ENCODE peak calls at places on chromosomes 3 and 15, in ten cellular contexts. O is spleen; D is CD8-positive, alpha-beta T cell; E is GM23338; P is osteoblast; I is A549; S is thoracic aorta; L is dorsolateral prefrontal cortex; N is transverse colon; F is endothelial cell of umbilical vein. Y is an unnamed sample.

GRCh38 chr3:68151359-68151758 is 496.9 kb upstream of the SUCLG2 start:
- DNase-seq in N (no peak), E (no peak), L (no peak), S (no peak), I (no peak), D (no peak), P (no peak), O (no peak), F (no peak), Y (no peak)

GRCh38 chr15:89999676-90000174 is 1.4 kb upstream of the ZNF710 start:
- DNase-seq in S (no peak), D (no peak), O (no peak), P (peak), E (peak), F (no peak), I (no peak), N (peak), L (no peak), Y (peak)

GRCh38 chr3:13073042-13073906 is at the start of gene IQSEC1:
- DNase-seq in D (peak), S (no peak), O (peak), F (no peak), P (peak), E (peak), L (peak), I (no peak), N (peak), Y (peak)

GRCh38 chr15:65374831-65375401 is 2.9 kb downstream of the IGDCC3 start:
- DNase-seq in F (no peak), E (no peak), P (peak), S (no peak), L (no peak), I (no peak), O (peak), N (no peak), D (no peak), Y (no peak)

GRCh38 chr3:87468938-87469337 is 192.6 kb upstream of the POU1F1 start:
- DNase-seq in F (no peak), O (no peak), S (no peak), P (peak), L (no peak), E (no peak), N (no peak), I (peak), D (no peak), Y (no peak)

GRCh38 chr3:23324745-23325144 is 121.6 kb downstream of the UBE2E2 start:
- DNase-seq in O (no peak), L (no peak), P (no peak), N (no peak), S (no peak), F (peak), D (no peak), I (no peak), E (no peak), Y (no peak)

GRCh38 chr3:168165390-168166269 is 69.9 kb upstream of the GOLIM4 start:
- DNase-seq in I (peak), F (peak), S (no peak), E (peak), D (peak), P (peak), O (no peak), N (peak), L (peak), Y (peak)

GRCh38 chr3:64224826-64225606 is at the start of gene PRICKLE2:
- DNase-seq in L (peak), E (peak), F (peak), N (peak), S (peak), D (no peak), O (peak), P (peak), I (peak), Y (peak)

GRCh38 chr15:62644874-62645755 is 397.4 kb upstream of the TPM1 start:
- DNase-seq in S (no peak), D (no peak), I (no peak), P (peak), L (no peak), E (no peak), F (no peak), O (no peak), N (no peak), Y (no peak)

GRCh38 chr3:10354373-10355015 is 33.6 kb upstream of the SEC13 start:
- DNase-seq in S (no peak), N (no peak), O (peak), P (peak), F (no peak), L (no peak), I (no peak), D (no peak), E (no peak), Y (no peak)

GRCh38 chr3:139557041-139557440 is 17.5 kb upstream of the RBP1 start:
- DNase-seq in O (no peak), S (no peak), I (no peak), P (no peak), E (no peak), D (no peak), N (no peak), L (no peak), F (no peak), Y (no peak)
- H3K27ac ChIP-seq in O (no peak), S (no peak), I (no peak), P (no peak), E (no peak), D (no peak), N (no peak), L (no peak), F (no peak), Y (no peak)

GRCh38 chr3:58384381-58385090 is 49.1 kb downstream of the PDHB start:
- DNase-seq in D (no peak), P (peak), I (no peak), F (no peak), O (no peak), S (no peak), L (no peak), N (no peak), E (no peak), Y (no peak)

GRCh38 chr3:58386966-58387365 is 46.7 kb downstream of the PDHB start:
- DNase-seq in D (no peak), O (no peak), N (peak), F (peak), E (peak), S (no peak), I (no peak), P (no peak), L (peak), Y (peak)

GRCh38 chr3:58387650-58388546 is 45.7 kb downstream of the PDHB start:
- DNase-seq in F (peak), N (no peak), I (no peak), P (no peak), E (no peak), D (no peak), L (no peak), S (no peak), O (no peak), Y (no peak)

GRCh38 chr3:58383476-58383875 is 50.2 kb downstream of the PDHB start:
- DNase-seq in N (no peak), O (no peak), S (no peak), D (no peak), E (no peak), L (no peak), P (no peak), I (no peak), F (no peak), Y (no peak)

DNA sequence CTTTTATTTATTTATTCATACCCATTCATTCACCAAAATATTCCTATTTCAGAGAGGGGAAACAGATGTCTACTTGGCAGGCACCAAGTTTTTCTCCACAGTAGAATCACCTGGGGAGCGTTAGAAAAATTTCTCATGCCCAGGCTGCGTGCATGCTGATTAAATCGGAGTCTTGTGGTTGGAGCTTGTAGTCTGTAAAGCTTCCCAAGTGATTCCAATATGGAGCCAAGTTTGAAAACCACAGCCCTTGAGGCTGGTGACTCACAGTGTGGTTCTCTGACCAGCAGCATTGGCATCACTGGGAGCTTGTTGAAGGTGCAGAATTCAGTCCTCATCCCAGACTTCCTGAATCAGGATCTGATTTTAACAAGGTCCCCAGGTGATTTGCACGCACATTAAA is 49.7 kb downstream of the PDHB start:
- DNase-seq in I (peak), L (peak), P (peak), S (no peak), D (no peak), O (no peak), F (no peak), N (no peak), E (no peak), Y (no peak)
- H3K27ac ChIP-seq in I (no peak), L (peak), P (peak), S (no peak), D (no peak), O (no peak), F (no peak), N (peak), E (peak), Y (peak)

DNA sequence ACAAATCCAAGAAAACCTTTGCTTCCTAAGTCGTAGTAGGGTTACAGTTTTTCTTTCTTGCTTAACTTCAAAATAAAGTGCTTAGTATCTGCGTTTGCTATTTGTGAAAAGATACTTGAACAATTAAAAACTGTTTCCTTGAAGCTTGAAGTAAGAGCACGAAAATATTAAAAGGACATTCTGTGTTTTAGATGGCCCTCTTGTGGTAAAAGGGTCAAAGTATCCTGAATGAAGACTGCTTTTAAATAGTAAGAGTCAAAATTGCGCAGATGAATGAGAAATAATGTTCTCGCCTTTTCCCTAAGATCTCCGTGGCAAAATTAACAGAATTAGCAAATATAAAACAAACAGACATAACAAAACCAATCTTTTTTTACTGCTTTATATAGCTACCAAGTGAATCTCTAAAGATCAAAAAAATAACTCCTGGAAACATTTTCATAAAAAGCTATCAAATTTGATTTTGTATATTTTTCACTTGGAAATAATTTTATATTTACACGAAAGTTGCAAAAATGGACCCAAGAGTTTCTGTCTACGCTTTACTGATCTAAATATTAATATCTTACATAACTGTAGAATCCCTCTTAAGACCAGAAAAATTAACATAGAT is 175.4 kb downstream of the MBNL1 start:
- DNase-seq in I (peak), S (no peak), L (no peak), D (no peak), F (peak), E (peak), P (peak), N (no peak), O (no peak), Y (no peak)
- H3K27ac ChIP-seq in I (no peak), S (peak), L (peak), D (no peak), F (peak), E (no peak), P (peak), N (peak), O (no peak), Y (no peak)

GRCh38 chr15:73233623-73234022 is 135.1 kb downstream of the HCN4 start:
- DNase-seq in L (no peak), O (no peak), I (no peak), N (no peak), F (no peak), S (no peak), P (no peak), D (no peak), E (no peak), Y (no peak)

GRCh38 chr15:73237910-73238309 is 130.8 kb downstream of the HCN4 start:
- DNase-seq in L (no peak), S (no peak), F (no peak), O (no peak), P (no peak), E (no peak), D (no peak), N (no peak), I (no peak), Y (no peak)

GRCh38 chr15:73231661-73232443 is 136.9 kb downstream of the HCN4 start:
- DNase-seq in L (no peak), F (no peak), O (no peak), S (no peak), I (no peak), N (no peak), D (no peak), E (peak), P (no peak), Y (no peak)

GRCh38 chr15:73228128-73228646 is 140.6 kb downstream of the HCN4 start:
- DNase-seq in I (no peak), S (no peak), P (no peak), F (no peak), O (no peak), L (no peak), E (no peak), N (no peak), D (no peak), Y (no peak)

DNA sequence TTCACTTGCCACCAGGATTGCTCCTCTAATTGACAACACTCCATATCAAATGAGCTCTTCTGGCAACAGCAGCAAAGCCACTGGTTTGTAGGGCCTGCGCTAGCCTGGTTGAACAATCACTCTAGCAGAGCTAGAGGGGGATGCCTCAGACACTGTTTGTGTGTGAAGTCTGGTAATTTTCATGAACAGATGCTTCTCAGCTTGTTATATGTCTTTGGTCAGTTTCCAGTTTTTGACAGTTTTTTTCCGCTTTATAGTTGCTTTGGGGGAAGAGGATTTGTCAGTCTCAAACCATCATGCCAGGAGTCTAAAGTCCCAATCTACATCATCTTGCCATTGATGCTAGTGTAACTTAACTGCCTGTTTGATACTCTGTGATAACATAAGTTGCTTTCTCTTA is 136.0 kb downstream of the HCN4 start:
- DNase-seq in I (no peak), F (no peak), O (no peak), D (no peak), P (no peak), S (no peak), L (no peak), N (no peak), E (no peak), Y (no peak)
- H3K27ac ChIP-seq in I (no peak), F (no peak), O (no peak), D (no peak), P (no peak), S (no peak), L (no peak), N (no peak), E (no peak), Y (no peak)

DNA sequence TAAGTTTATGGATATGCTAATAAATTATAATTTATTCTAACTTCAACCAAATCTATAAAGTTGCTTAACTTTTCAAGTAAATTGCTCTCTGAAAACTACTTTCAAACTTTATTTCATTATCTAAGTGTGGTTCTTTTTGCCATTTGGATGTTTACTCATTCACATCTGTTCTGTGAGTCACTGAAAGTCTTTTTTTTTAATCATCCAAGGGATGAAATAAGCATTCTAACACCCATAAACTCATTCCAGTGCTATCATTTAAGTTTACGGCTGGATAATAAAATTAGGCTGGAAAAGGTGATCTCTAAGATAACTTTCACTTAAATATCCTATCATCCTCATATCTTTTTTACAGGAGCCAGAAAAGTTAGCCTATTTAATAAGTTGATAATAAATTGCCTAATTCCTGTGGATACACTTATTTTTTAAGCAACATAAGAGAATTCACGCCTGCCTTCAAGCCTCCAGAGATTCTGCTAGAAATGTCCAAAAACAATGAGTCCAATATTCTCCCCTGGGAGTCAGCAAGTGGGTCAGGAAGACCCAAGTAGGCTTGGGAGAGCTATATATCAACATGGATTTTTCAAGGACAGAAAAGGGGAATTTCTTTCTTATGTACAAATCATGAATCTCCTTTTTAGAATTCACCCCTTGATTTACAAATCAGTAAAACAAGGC is 25.8 kb downstream of the SCG3 start:
- DNase-seq in N (no peak), F (no peak), P (no peak), E (no peak), I (no peak), D (no peak), O (no peak), S (no peak), L (no peak), Y (no peak)
- H3K27ac ChIP-seq in N (peak), F (no peak), P (no peak), E (no peak), I (no peak), D (no peak), O (no peak), S (no peak), L (peak), Y (no peak)

DNA sequence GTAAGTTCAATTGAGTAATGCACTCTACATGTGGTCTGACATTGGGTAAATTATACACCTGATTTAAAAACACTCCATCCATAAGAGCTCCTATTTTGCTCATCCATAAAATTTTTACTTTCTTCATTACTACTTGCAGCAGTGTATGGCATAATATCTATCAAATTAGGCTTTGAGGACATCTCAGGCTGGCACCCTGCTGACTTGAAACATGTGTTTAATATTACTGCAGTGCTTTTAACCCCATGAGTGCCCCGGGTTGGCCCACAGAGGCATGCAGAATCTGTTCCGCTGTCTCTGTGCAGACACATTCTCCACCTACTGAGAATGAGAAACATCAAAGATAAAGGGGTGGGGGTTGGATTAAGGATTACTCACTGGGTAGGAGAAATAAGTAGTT is 249.9 kb upstream of the DNAJC19 start:
- DNase-seq in S (no peak), I (no peak), O (no peak), N (no peak), L (no peak), F (no peak), P (peak), D (no peak), E (no peak), Y (no peak)
- H3K27ac ChIP-seq in S (no peak), I (no peak), O (no peak), N (no peak), L (no peak), F (no peak), P (no peak), D (no peak), E (no peak), Y (no peak)

GRCh38 chr3:126288314-126288713 is 68.9 kb downstream of the KLF15 start:
- DNase-seq in L (peak), E (peak), D (no peak), F (no peak), I (no peak), N (peak), O (no peak), P (peak), S (no peak), Y (peak)
- H3K27ac ChIP-seq in L (peak), E (no peak), D (no peak), F (no peak), I (no peak), N (peak), O (no peak), P (no peak), S (peak), Y (peak)

DNA sequence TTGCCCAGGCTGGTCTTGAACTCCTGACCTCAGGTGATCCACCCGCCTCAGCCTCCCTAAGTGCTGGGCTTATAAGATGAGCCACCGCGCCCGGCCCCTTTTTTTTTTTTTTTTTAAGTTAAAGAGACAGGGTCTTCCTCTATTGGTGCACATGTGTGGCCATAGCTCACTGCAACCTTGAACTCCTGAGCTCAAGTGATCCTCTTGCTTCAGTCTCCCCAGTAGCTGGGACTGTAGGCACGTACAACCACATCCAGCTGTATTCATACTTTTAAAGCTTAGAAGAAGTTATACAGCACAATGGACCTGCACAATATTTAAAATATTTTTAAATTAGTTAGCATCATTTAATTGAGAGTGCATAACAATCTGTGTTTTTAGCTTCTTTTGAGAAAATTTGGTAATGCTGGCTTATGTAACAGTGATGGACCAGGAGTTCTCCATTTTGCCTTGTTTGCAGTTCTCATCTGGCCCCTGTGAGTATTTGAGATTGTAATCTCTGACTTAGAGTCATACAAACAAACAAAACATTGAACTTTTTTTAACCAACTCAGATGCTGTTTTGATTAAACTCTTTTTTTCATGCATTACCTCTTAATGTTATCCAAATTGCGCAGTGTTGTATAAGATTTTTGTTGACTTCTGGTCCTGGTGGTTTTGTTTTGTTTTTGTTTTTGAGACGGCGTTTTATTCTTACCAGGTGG is 33.0 kb downstream of the CHD2 start:
- DNase-seq in F (no peak), L (no peak), I (no peak), D (no peak), P (no peak), S (no peak), N (no peak), O (no peak), E (no peak), Y (no peak)
- H3K27ac ChIP-seq in F (no peak), L (no peak), I (no peak), D (no peak), P (peak), S (no peak), N (no peak), O (no peak), E (no peak), Y (no peak)